ENCODE peak calls at places on chromosomes 12 and 14, in ten cellular contexts. One of them, this sample, is unnamed.

GRCh38 chr14:102575479-102576428 is 16.7 kb upstream of the RCOR1 start:
- DNase-seq in activated T-cell treated with anti-CD3 and anti-CD28 coated beads for 1 hour: no peak
- DNase-seq in dorsolateral prefrontal cortex: no peak
- DNase-seq in effector memory CD4-positive, alpha-beta T cell: no peak
- DNase-seq in NCI-H748 treated with DMSO at 0.1 percent for 48 hours: no peak
- DNase-seq in stimulated activated CD4-positive, alpha-beta T cell treated with anti-CD3 and anti-CD28 coated beads, TNF-alpha, amount 100 ng/mL, for 24 hours: no peak
- DNase-seq in Right ventricle myocardium superior: no peak
- DNase-seq in HCT116: no peak
- DNase-seq in MCF 10A: no peak
- DNase-seq in kidney tubule cell: no peak
- DNase-seq in this sample: no peak

GRCh38 chr12:83945871-83946270 is 966.7 kb downstream of the SLC6A15 start:
- DNase-seq in NCI-H748 treated with DMSO at 0.1 percent for 48 hours: peak
- DNase-seq in stimulated activated CD4-positive, alpha-beta T cell treated with anti-CD3 and anti-CD28 coated beads, TNF-alpha, amount 100 ng/mL, for 24 hours: no peak
- DNase-seq in MCF 10A: peak
- DNase-seq in dorsolateral prefrontal cortex: no peak
- DNase-seq in HCT116: peak
- DNase-seq in effector memory CD4-positive, alpha-beta T cell: no peak
- DNase-seq in kidney tubule cell: peak
- DNase-seq in Right ventricle myocardium superior: no peak
- DNase-seq in activated T-cell treated with anti-CD3 and anti-CD28 coated beads for 1 hour: no peak
- DNase-seq in this sample: no peak

GRCh38 chr12:47977046-47977771 is 13.8 kb downstream of the TMEM106C start:
- DNase-seq in effector memory CD4-positive, alpha-beta T cell: no peak
- DNase-seq in Right ventricle myocardium superior: no peak
- DNase-seq in activated T-cell treated with anti-CD3 and anti-CD28 coated beads for 1 hour: no peak
- DNase-seq in NCI-H748 treated with DMSO at 0.1 percent for 48 hours: no peak
- DNase-seq in MCF 10A: peak
- DNase-seq in kidney tubule cell: no peak
- DNase-seq in HCT116: no peak
- DNase-seq in dorsolateral prefrontal cortex: no peak
- DNase-seq in stimulated activated CD4-positive, alpha-beta T cell treated with anti-CD3 and anti-CD28 coated beads, TNF-alpha, amount 100 ng/mL, for 24 hours: no peak
- DNase-seq in this sample: no peak

GRCh38 chr14:103141117-103141796 is 18.0 kb downstream of the TNFAIP2 start:
- DNase-seq in HCT116: peak
- DNase-seq in dorsolateral prefrontal cortex: no peak
- DNase-seq in MCF 10A: peak
- DNase-seq in stimulated activated CD4-positive, alpha-beta T cell treated with anti-CD3 and anti-CD28 coated beads, TNF-alpha, amount 100 ng/mL, for 24 hours: peak
- DNase-seq in activated T-cell treated with anti-CD3 and anti-CD28 coated beads for 1 hour: no peak
- DNase-seq in effector memory CD4-positive, alpha-beta T cell: no peak
- DNase-seq in kidney tubule cell: peak
- DNase-seq in Right ventricle myocardium superior: no peak
- DNase-seq in NCI-H748 treated with DMSO at 0.1 percent for 48 hours: peak
- DNase-seq in this sample: peak

GRCh38 chr12:124713041-124713435 is 145.6 kb upstream of the NCOR2 start:
- DNase-seq in effector memory CD4-positive, alpha-beta T cell: no peak
- DNase-seq in Right ventricle myocardium superior: peak
- DNase-seq in dorsolateral prefrontal cortex: no peak
- DNase-seq in kidney tubule cell: peak
- DNase-seq in NCI-H748 treated with DMSO at 0.1 percent for 48 hours: no peak
- DNase-seq in activated T-cell treated with anti-CD3 and anti-CD28 coated beads for 1 hour: no peak
- DNase-seq in stimulated activated CD4-positive, alpha-beta T cell treated with anti-CD3 and anti-CD28 coated beads, TNF-alpha, amount 100 ng/mL, for 24 hours: no peak
- DNase-seq in MCF 10A: no peak
- DNase-seq in HCT116: no peak
- DNase-seq in this sample: no peak

GRCh38 chr14:105314287-105315185 is at the start of gene PACS2:
- DNase-seq in dorsolateral prefrontal cortex: no peak
- DNase-seq in HCT116: peak
- DNase-seq in stimulated activated CD4-positive, alpha-beta T cell treated with anti-CD3 and anti-CD28 coated beads, TNF-alpha, amount 100 ng/mL, for 24 hours: peak
- DNase-seq in NCI-H748 treated with DMSO at 0.1 percent for 48 hours: peak
- DNase-seq in kidney tubule cell: peak
- DNase-seq in MCF 10A: peak
- DNase-seq in Right ventricle myocardium superior: peak
- DNase-seq in activated T-cell treated with anti-CD3 and anti-CD28 coated beads for 1 hour: peak
- DNase-seq in effector memory CD4-positive, alpha-beta T cell: peak
- DNase-seq in this sample: no peak

GRCh38 chr12:18261906-18262305 is 588 bp downstream of the PIK3C2G start:
- DNase-seq in dorsolateral prefrontal cortex: no peak
- DNase-seq in stimulated activated CD4-positive, alpha-beta T cell treated with anti-CD3 and anti-CD28 coated beads, TNF-alpha, amount 100 ng/mL, for 24 hours: no peak
- DNase-seq in effector memory CD4-positive, alpha-beta T cell: no peak
- DNase-seq in kidney tubule cell: no peak
- DNase-seq in MCF 10A: peak
- DNase-seq in activated T-cell treated with anti-CD3 and anti-CD28 coated beads for 1 hour: no peak
- DNase-seq in Right ventricle myocardium superior: no peak
- DNase-seq in HCT116: no peak
- DNase-seq in NCI-H748 treated with DMSO at 0.1 percent for 48 hours: no peak
- DNase-seq in this sample: no peak

GRCh38 chr14:86708846-86709339 is 1178.9 kb downstream of the FLRT2 start:
- DNase-seq in activated T-cell treated with anti-CD3 and anti-CD28 coated beads for 1 hour: no peak
- DNase-seq in effector memory CD4-positive, alpha-beta T cell: no peak
- DNase-seq in dorsolateral prefrontal cortex: no peak
- DNase-seq in stimulated activated CD4-positive, alpha-beta T cell treated with anti-CD3 and anti-CD28 coated beads, TNF-alpha, amount 100 ng/mL, for 24 hours: no peak
- DNase-seq in HCT116: no peak
- DNase-seq in MCF 10A: no peak
- DNase-seq in Right ventricle myocardium superior: no peak
- DNase-seq in NCI-H748 treated with DMSO at 0.1 percent for 48 hours: no peak
- DNase-seq in kidney tubule cell: peak
- DNase-seq in this sample: no peak

GRCh38 chr12:120710805-120711296 is 593 bp downstream of the UNC119B start:
- DNase-seq in dorsolateral prefrontal cortex: no peak
- DNase-seq in activated T-cell treated with anti-CD3 and anti-CD28 coated beads for 1 hour: no peak
- DNase-seq in effector memory CD4-positive, alpha-beta T cell: no peak
- DNase-seq in kidney tubule cell: peak
- DNase-seq in HCT116: no peak
- DNase-seq in stimulated activated CD4-positive, alpha-beta T cell treated with anti-CD3 and anti-CD28 coated beads, TNF-alpha, amount 100 ng/mL, for 24 hours: peak
- DNase-seq in NCI-H748 treated with DMSO at 0.1 percent for 48 hours: no peak
- DNase-seq in MCF 10A: peak
- DNase-seq in Right ventricle myocardium superior: peak
- DNase-seq in this sample: no peak

GRCh38 chr12:115312901-115313300 is 628.9 kb upstream of the TBX3 start:
- DNase-seq in effector memory CD4-positive, alpha-beta T cell: no peak
- DNase-seq in NCI-H748 treated with DMSO at 0.1 percent for 48 hours: peak
- DNase-seq in activated T-cell treated with anti-CD3 and anti-CD28 coated beads for 1 hour: no peak
- DNase-seq in MCF 10A: no peak
- DNase-seq in dorsolateral prefrontal cortex: no peak
- DNase-seq in HCT116: no peak
- DNase-seq in stimulated activated CD4-positive, alpha-beta T cell treated with anti-CD3 and anti-CD28 coated beads, TNF-alpha, amount 100 ng/mL, for 24 hours: no peak
- DNase-seq in Right ventricle myocardium superior: no peak
- DNase-seq in kidney tubule cell: no peak
- DNase-seq in this sample: no peak

GRCh38 chr12:6465467-6466183 is 4.9 kb downstream of the VAMP1 start:
- DNase-seq in activated T-cell treated with anti-CD3 and anti-CD28 coated beads for 1 hour: no peak
- DNase-seq in NCI-H748 treated with DMSO at 0.1 percent for 48 hours: peak
- DNase-seq in dorsolateral prefrontal cortex: no peak
- DNase-seq in HCT116: peak
- DNase-seq in effector memory CD4-positive, alpha-beta T cell: no peak
- DNase-seq in MCF 10A: peak
- DNase-seq in kidney tubule cell: peak
- DNase-seq in Right ventricle myocardium superior: no peak
- DNase-seq in stimulated activated CD4-positive, alpha-beta T cell treated with anti-CD3 and anti-CD28 coated beads, TNF-alpha, amount 100 ng/mL, for 24 hours: no peak
- DNase-seq in this sample: no peak

GRCh38 chr14:44639986-44640385 is 132.9 kb upstream of the FSCB start:
- DNase-seq in stimulated activated CD4-positive, alpha-beta T cell treated with anti-CD3 and anti-CD28 coated beads, TNF-alpha, amount 100 ng/mL, for 24 hours: no peak
- DNase-seq in HCT116: no peak
- DNase-seq in kidney tubule cell: no peak
- DNase-seq in Right ventricle myocardium superior: no peak
- DNase-seq in activated T-cell treated with anti-CD3 and anti-CD28 coated beads for 1 hour: no peak
- DNase-seq in dorsolateral prefrontal cortex: no peak
- DNase-seq in MCF 10A: no peak
- DNase-seq in effector memory CD4-positive, alpha-beta T cell: no peak
- DNase-seq in NCI-H748 treated with DMSO at 0.1 percent for 48 hours: no peak
- DNase-seq in this sample: no peak